ENCODE peak calls at places on chromosomes 11 and 22, in nine cellular contexts. I, S, M, F, O, U, Y, P and G are unnamed samples.

GRCh38 chr11:77660947-77661346 is 23.4 kb upstream of the CLNS1A start:
- DNase-seq in P (no peak), I (no peak), U (no peak), Y (no peak), M (no peak), O (no peak), F (no peak), S (no peak), G (no peak)

GRCh38 chr11:114308689-114309089 is 12.5 kb downstream of the NNMT start:
- DNase-seq in F (no peak), Y (peak), P (no peak), O (no peak), M (peak), I (no peak), S (no peak), U (no peak), G (no peak)

GRCh38 chr11:35173011-35173511 is 34.1 kb downstream of the CD44 start:
- DNase-seq in U (no peak), Y (no peak), O (no peak), S (peak), F (no peak), I (peak), P (no peak), M (no peak), G (no peak)

GRCh38 chr11:132187391-132187790 is 817.0 kb downstream of the NTM start:
- DNase-seq in Y (no peak), U (no peak), F (no peak), I (no peak), S (no peak), P (no peak), O (no peak), M (no peak), G (no peak)

GRCh38 chr11:115555336-115556090 is 51.3 kb upstream of the CADM1 start:
- DNase-seq in Y (no peak), I (no peak), U (no peak), P (no peak), O (no peak), F (no peak), S (no peak), M (no peak), G (no peak)

GRCh38 chr11:19455731-19456130 is 215.0 kb upstream of the E2F8 start:
- DNase-seq in O (no peak), U (peak), P (no peak), M (no peak), F (no peak), Y (peak), I (peak), S (no peak), G (no peak)

GRCh38 chr11:57458410-57459111 is 1.8 kb upstream of the RTN4RL2 start:
- DNase-seq in S (peak), P (no peak), F (peak), Y (no peak), M (no peak), O (peak), I (peak), U (peak), G (peak)

GRCh38 chr11:9748361-9748970 is 84.6 kb downstream of the SWAP70 start:
- DNase-seq in S (peak), M (no peak), O (peak), P (peak), F (peak), Y (peak), U (peak), I (peak), G (no peak)

GRCh38 chr11:6357222-6357621 is 33.1 kb upstream of the SMPD1 start:
- DNase-seq in S (peak), Y (peak), I (no peak), O (no peak), U (no peak), M (no peak), P (no peak), F (peak), G (peak)

GRCh38 chr11:27882066-27882697 is 181.9 kb upstream of the BDNF start:
- DNase-seq in F (no peak), O (no peak), M (no peak), I (no peak), P (no peak), Y (peak), U (no peak), S (peak), G (no peak)

GRCh38 chr11:100735949-100736675 is 49.0 kb downstream of the ARHGAP42 start:
- DNase-seq in F (peak), S (no peak), P (peak), Y (no peak), U (no peak), I (no peak), O (peak), M (no peak), G (no peak)

GRCh38 chr22:41285441-41285819 is 557 bp downstream of the RANGAP1 start:
- DNase-seq in S (peak), F (peak), Y (peak), P (no peak), I (peak), M (no peak), O (peak), U (peak), G (peak)

GRCh38 chr22:45531944-45532631 is 29.4 kb downstream of the FBLN1 start:
- DNase-seq in Y (no peak), S (no peak), M (no peak), U (no peak), F (no peak), O (no peak), I (no peak), P (no peak), G (no peak)

GRCh38 chr22:36182056-36182455 is 19.6 kb downstream of the APOL4 start:
- DNase-seq in P (no peak), S (no peak), I (no peak), O (no peak), Y (no peak), M (no peak), U (no peak), F (no peak), G (no peak)

GRCh38 chr11:69249086-69249640 is 44.8 kb upstream of the MYEOV start:
- DNase-seq in Y (no peak), S (no peak), F (no peak), U (peak), I (no peak), P (no peak), M (no peak), O (no peak), G (no peak)

GRCh38 chr11:121446752-121447156 is 5.4 kb upstream of the SORL1 start:
- DNase-seq in P (no peak), F (no peak), I (peak), O (peak), U (no peak), S (no peak), M (no peak), Y (peak), G (no peak)

GRCh38 chr11:17257200-17257599 is 19.3 kb upstream of the NUCB2 start:
- DNase-seq in P (no peak), Y (peak), O (no peak), S (no peak), F (peak), I (no peak), M (no peak), U (no peak), G (no peak)

GRCh38 chr11:93481279-93481678 is 61.9 kb downstream of the SMCO4 start:
- DNase-seq in M (no peak), F (no peak), O (no peak), P (no peak), Y (no peak), S (no peak), U (no peak), I (no peak), G (no peak)

GRCh38 chr11:64915366-64915887 is 1.6 kb downstream of the ATG2A start:
- DNase-seq in U (no peak), M (no peak), Y (no peak), I (no peak), S (no peak), P (no peak), F (no peak), O (peak), G (no peak)

GRCh38 chr22:23580586-23581251 is 629 bp upstream of the IGLL1 start:
- DNase-seq in O (no peak), P (no peak), Y (no peak), M (no peak), F (no peak), S (no peak), U (no peak), I (no peak), G (no peak)
- TF ChIP-seq CTCF in O (no peak), P (no peak), Y (no peak), M (no peak), F (no peak), S (no peak), U (no peak), I (no peak), G (no peak)

DNA sequence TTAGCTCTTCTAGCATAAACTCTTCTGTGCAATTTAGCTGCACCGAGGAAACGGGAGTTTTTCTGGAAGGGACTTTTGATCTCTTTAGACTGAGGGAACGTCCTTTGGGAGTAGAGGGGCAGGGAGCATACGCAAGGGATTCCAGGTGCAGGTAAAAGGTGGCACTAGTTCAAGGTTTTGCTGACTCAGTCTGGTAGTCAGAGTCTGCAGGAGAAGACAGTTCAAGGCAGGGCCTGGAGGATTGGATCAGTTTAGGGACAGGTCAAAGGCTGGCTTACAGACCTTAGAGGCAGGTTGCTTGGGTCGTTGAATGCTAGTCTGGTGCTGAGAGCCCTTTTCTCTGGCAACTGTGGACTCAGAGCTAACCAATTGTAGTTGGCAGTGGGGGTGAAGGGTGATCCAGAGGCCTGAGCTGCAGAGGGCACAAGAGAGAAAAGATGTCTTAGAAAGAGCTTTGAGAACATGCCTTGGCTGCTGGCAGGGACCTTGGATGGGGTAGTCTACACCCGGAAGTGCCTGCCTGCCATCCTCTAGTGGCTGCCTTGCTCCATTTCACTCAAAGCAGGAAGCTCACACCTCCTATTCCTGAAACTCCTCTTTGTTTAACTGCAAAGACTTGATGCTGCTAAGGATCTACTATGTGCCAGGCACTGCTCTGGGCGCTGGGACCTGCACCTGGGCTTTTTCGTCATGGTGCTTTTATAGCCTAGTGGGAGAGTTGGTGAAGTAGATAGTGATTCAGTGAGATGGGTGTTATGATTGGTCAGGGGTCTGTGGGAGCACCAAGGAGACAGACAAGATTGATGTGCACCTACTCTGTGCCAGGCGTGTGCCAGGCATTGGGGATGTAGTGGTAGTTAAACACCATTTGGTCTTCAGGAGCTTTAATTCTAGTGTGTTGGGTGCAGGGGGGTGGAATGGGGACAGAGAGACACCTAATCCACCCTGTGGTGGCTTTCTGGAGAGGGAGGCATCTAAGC is 17.1 kb downstream of the MIAT start:
- DNase-seq in Y (no peak), O (no peak), M (no peak), P (no peak), U (no peak), F (no peak), I (no peak), S (no peak), G (no peak)
- TF ChIP-seq CTCF in Y (no peak), O (no peak), M (no peak), P (no peak), U (no peak), F (no peak), I (no peak), S (no peak), G (no peak)

DNA sequence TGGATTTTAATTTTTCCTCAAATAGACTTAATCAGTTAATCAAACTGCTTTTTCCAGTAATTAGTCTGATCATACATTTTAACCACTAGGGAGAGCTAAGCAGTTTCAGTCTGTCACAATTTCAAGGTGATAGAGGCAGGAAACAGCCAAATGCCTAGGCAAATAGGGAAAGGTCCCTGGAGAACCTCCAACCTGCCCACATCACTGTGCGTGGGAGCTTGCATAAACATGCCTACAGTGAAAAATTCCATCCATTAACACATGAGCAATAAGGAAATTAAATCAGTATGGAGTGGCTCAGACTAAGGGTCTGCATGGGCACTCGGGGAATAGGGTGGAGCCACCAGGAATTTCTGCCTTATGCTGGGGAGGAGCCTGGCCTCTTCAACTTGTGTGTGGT is 74.6 kb downstream of the AASDHPPT start:
- DNase-seq in O (no peak), Y (peak), P (no peak), U (peak), I (peak), S (no peak), M (no peak), F (peak), G (no peak)
- TF ChIP-seq CTCF in O (peak), Y (no peak), P (no peak), U (peak), I (peak), S (peak), M (peak), F (peak), G (no peak)

GRCh38 chr11:103988595-103988969 is 47.9 kb upstream of the DDI1 start:
- DNase-seq in U (no peak), S (no peak), I (no peak), Y (peak), F (peak), O (no peak), P (no peak), M (no peak), G (no peak)

GRCh38 chr11:103993502-103993901 is 42.9 kb upstream of the DDI1 start:
- DNase-seq in M (no peak), U (no peak), Y (no peak), O (no peak), S (no peak), P (no peak), I (no peak), F (no peak), G (no peak)

GRCh38 chr11:103985041-103985440 is 51.4 kb upstream of the DDI1 start:
- DNase-seq in S (no peak), U (no peak), M (no peak), Y (no peak), O (no peak), P (no peak), F (no peak), I (no peak), G (no peak)

DNA sequence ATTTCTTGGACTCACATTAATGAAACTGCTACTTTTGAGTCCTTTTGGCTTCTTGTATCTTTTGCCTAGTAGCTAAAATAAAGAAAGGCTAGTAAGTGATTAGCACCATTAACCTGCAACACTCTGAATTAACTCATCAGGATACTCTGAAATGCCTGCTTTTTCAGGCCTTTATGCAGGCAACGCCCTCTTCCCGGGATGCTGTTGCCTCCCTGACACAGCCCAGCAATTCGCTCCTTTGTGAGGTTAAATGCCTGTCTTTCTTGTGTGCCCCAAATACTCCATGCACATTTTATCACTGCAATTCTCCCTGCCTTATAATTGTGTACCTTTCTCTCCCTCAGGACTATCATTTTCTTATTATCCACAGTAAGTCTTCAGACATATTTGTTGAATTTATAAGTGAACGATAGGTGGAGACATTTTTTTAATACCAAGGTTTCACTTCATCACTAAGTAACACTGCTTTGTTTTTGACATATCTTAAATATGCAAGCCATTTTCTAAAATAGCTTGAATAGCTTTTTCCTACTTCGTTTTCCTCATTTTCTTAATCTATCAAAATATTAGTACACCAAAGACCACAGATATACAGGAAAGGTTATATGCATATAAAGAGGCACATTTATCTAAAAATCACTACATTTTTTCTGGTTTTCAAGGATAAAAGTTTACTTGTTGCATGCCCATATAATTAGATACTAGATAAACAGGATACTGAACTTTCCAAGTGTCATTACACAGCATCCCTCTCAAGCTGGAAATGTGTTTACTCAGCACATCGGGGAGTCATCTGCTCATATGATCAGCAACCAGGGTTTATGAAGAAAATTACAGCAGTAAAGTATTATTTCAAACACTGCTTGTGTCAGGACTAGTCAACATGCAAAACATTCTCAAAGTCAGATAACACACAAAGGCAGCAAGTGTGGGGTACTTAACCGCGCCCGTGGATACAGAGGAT is 48.5 kb upstream of the DDI1 start:
- DNase-seq in I (peak), O (peak), Y (peak), F (no peak), U (peak), M (no peak), P (no peak), S (no peak), G (no peak)
- TF ChIP-seq CTCF in I (no peak), O (no peak), Y (peak), F (no peak), U (no peak), M (no peak), P (no peak), S (no peak), G (no peak)

DNA sequence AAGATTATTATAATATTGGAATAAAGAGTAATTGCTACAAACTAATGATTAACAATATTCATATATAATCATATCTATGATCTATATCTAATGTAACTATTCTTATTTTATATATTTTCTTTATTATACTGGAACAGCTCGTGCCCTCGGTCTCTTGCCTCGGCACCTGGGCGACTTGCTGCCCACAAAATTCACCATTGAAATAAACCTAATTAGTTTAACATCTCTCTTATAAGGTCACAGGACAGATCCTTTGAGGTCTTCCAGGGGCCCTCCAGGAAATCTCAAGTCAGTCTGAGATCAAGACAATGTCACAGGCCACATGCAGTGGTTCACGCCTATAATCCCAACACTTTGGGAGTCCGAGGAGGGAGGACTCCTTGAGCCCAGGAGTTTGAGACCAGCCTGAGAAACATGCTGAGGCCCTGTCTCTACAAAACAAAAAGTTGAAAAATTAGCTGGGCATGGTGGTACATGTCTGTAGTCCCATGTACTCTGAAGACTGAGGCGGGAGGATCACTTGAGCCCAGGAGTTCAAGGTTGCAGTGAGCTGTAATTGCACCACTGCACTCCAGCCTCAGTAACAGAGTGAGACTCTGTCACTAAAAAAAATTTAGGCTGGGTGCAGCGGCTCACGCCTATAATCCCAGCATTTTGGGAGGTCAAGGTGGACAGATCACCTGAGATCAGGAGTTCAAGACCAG is 6.6 kb upstream of the TXNRD2 start:
- DNase-seq in O (no peak), S (no peak), M (no peak), F (no peak), Y (no peak), I (no peak), U (no peak), P (no peak), G (no peak)
- TF ChIP-seq CTCF in O (no peak), S (peak), M (no peak), F (no peak), Y (no peak), I (no peak), U (peak), P (no peak), G (no peak)